ENCODE peak calls at places on chromosomes 6 and 20, in nine cellular contexts. X, I, G, E, V, A, U, Z and T are unnamed samples.

GRCh38 chr6:35486005-35486925 is 10.6 kb downstream of the TEAD3 start:
- DNase-seq in X (no peak), I (no peak), G (no peak), E (no peak), V (no peak), A (no peak), U (no peak), Z (peak), T (no peak)

GRCh38 chr6:21708181-21708580 is 114.6 kb downstream of the SOX4 start:
- DNase-seq in X (no peak), I (no peak), G (no peak), E (no peak), V (no peak), A (no peak), U (no peak), Z (no peak), T (no peak)

GRCh38 chr6:111872521-111873177 is 603 bp downstream of the FYN start:
- DNase-seq in X (peak), I (no peak), G (peak), E (no peak), V (no peak), A (no peak), U (peak), Z (peak), T (peak)

GRCh38 chr20:34922654-34923381 is 32.8 kb downstream of the GSS start:
- DNase-seq in X (no peak), I (no peak), G (no peak), E (no peak), V (peak), A (no peak), U (peak), Z (peak), T (peak)

GRCh38 chr6:82365011-82365751 is 1.6 kb downstream of the TPBG start:
- DNase-seq in X (peak), I (no peak), G (no peak), E (no peak), V (no peak), A (peak), U (peak), Z (no peak), T (peak)

GRCh38 chr6:41706876-41707564 is 28.4 kb downstream of the TFEB start:
- DNase-seq in X (no peak), I (no peak), G (peak), E (peak), V (no peak), A (no peak), U (peak), Z (peak), T (no peak)

GRCh38 chr6:90157441-90157840 is 139.2 kb downstream of the BACH2 start:
- DNase-seq in X (no peak), I (no peak), G (no peak), E (no peak), V (no peak), A (no peak), U (no peak), Z (no peak), T (no peak)

GRCh38 chr6:842141-842540 is 149.2 kb upstream of the EXOC2 start:
- DNase-seq in X (no peak), I (no peak), G (no peak), E (no peak), V (no peak), A (no peak), U (no peak), Z (no peak), T (no peak)

GRCh38 chr20:1894951-1895673 is at the start of gene SIRPA:
- DNase-seq in X (peak), I (no peak), G (no peak), E (peak), V (no peak), A (no peak), U (peak), Z (peak), T (peak)

GRCh38 chr6:36487698-36488097 is 44.9 kb downstream of the KCTD20 start:
- DNase-seq in X (no peak), I (no peak), G (no peak), E (no peak), V (no peak), A (no peak), U (peak), Z (peak), T (no peak)

GRCh38 chr6:117441824-117442264 is 16.1 kb upstream of the ROS1 start:
- DNase-seq in X (no peak), I (no peak), G (no peak), E (peak), V (no peak), A (no peak), U (peak), Z (peak), T (peak)

GRCh38 chr6:148999921-149000589 is 253.2 kb downstream of the UST start:
- DNase-seq in X (no peak), I (no peak), G (no peak), E (peak), V (peak), A (no peak), U (peak), Z (peak), T (peak)

GRCh38 chr20:49989234-49990065 is 6.7 kb downstream of the SNAI1 start:
- DNase-seq in X (no peak), I (no peak), G (no peak), E (peak), V (peak), A (no peak), U (peak), Z (peak), T (peak)

GRCh38 chr6:132937466-132937906 is 123.1 kb downstream of the RPS12 start:
- DNase-seq in X (peak), I (no peak), G (no peak), E (peak), V (no peak), A (peak), U (peak), Z (peak), T (peak)

GRCh38 chr6:87606199-87606598 is 16.3 kb downstream of the ORC3 start:
- DNase-seq in X (no peak), I (no peak), G (no peak), E (no peak), V (no peak), A (no peak), U (no peak), Z (no peak), T (no peak)

GRCh38 chr6:1418471-1419191 is 29.3 kb downstream of the FOXF2 start:
- DNase-seq in X (no peak), I (no peak), G (no peak), E (peak), V (no peak), A (no peak), U (peak), Z (no peak), T (no peak)

GRCh38 chr6:148502083-148502772 is 159.6 kb downstream of the SASH1 start:
- DNase-seq in X (no peak), I (no peak), G (no peak), E (peak), V (no peak), A (no peak), U (peak), Z (peak), T (peak)

GRCh38 chr20:50930139-50931047 is 844 bp downstream of the ADNP start:
- DNase-seq in X (no peak), I (no peak), G (peak), E (no peak), V (no peak), A (no peak), U (no peak), Z (no peak), T (peak)

GRCh38 chr20:35117148-35117547 is 24.5 kb upstream of the TRPC4AP start:
- DNase-seq in X (no peak), I (no peak), G (no peak), E (no peak), V (no peak), A (no peak), U (peak), Z (peak), T (peak)

GRCh38 chr6:52136934-52137467 is 49.2 kb upstream of the IL17A start:
- DNase-seq in X (no peak), I (no peak), G (no peak), E (no peak), V (no peak), A (no peak), U (no peak), Z (no peak), T (no peak)

GRCh38 chr6:17536586-17536985 is 63.5 kb upstream of the FAM8A1 start:
- DNase-seq in X (no peak), I (no peak), G (no peak), E (no peak), V (no peak), A (no peak), U (no peak), Z (no peak), T (no peak)

GRCh38 chr20:59657459-59658046 is 53.2 kb downstream of the PHACTR3 start:
- DNase-seq in X (no peak), I (no peak), G (no peak), E (no peak), V (no peak), A (no peak), U (no peak), Z (no peak), T (no peak)

GRCh38 chr6:108592371-108593337 is 31.9 kb downstream of the FOXO3 start:
- DNase-seq in X (no peak), I (peak), G (no peak), E (peak), V (peak), A (no peak), U (peak), Z (peak), T (peak)

GRCh38 chr6:4486543-4487319 is 289.5 kb upstream of the CDYL start:
- DNase-seq in X (no peak), I (no peak), G (no peak), E (no peak), V (no peak), A (no peak), U (no peak), Z (no peak), T (no peak)

GRCh38 chr6:11702039-11702795 is 76.4 kb downstream of the ADTRP start:
- DNase-seq in X (no peak), I (no peak), G (no peak), E (peak), V (no peak), A (no peak), U (peak), Z (peak), T (peak)

GRCh38 chr6:135568366-135568765 is 70.8 kb upstream of the AHI1 start:
- DNase-seq in X (no peak), I (peak), G (no peak), E (no peak), V (peak), A (no peak), U (peak), Z (peak), T (peak)

GRCh38 chr20:38779247-38780097 is 26.0 kb upstream of the PPP1R16B start:
- DNase-seq in X (no peak), I (no peak), G (no peak), E (no peak), V (no peak), A (peak), U (no peak), Z (no peak), T (no peak)

GRCh38 chr6:114253431-114253830 is 89.4 kb downstream of the HS3ST5 start:
- DNase-seq in X (no peak), I (no peak), G (no peak), E (no peak), V (no peak), A (no peak), U (no peak), Z (no peak), T (no peak)

GRCh38 chr20:49594929-49595311 is 27.0 kb upstream of the PTGIS start:
- DNase-seq in X (no peak), I (no peak), G (no peak), E (no peak), V (no peak), A (no peak), U (no peak), Z (no peak), T (no peak)

GRCh38 chr6:43842231-43842794 is 72.3 kb downstream of the VEGFA start:
- DNase-seq in X (no peak), I (no peak), G (no peak), E (no peak), V (no peak), A (no peak), U (peak), Z (peak), T (peak)

GRCh38 chr6:91340998-91341397 is 754.1 kb upstream of the MAP3K7 start:
- DNase-seq in X (no peak), I (no peak), G (no peak), E (no peak), V (no peak), A (no peak), U (no peak), Z (no peak), T (no peak)

GRCh38 chr20:44901972-44902371 is 7.9 kb upstream of the PABPC1L start:
- DNase-seq in X (no peak), I (no peak), G (no peak), E (no peak), V (no peak), A (no peak), U (peak), Z (peak), T (peak)

GRCh38 chr20:8693709-8694108 is 375.2 kb upstream of the PLCB4 start:
- DNase-seq in X (no peak), I (peak), G (no peak), E (no peak), V (peak), A (no peak), U (peak), Z (peak), T (peak)